ENCODE peak calls at places on chromosomes 11 and 22, in eight cellular contexts. R, S, W, Z, N, B, H and J are unnamed samples.

GRCh38 chr11:118918128-118918685 is 7.5 kb downstream of the BCL9L start:
- DNase-seq in R (peak; percentile 92), S (peak; percentile 87), W (peak; percentile 91), Z (no peak), N (no peak), B (peak; percentile 78), H (peak; percentile 75), J (peak; percentile 84)

GRCh38 chr11:75308116-75308515 is 43.3 kb downstream of the ARRB1 start:
- DNase-seq in R (no peak), S (no peak), W (no peak), Z (no peak), N (no peak), B (peak; percentile 65), H (peak; percentile 38), J (no peak)

GRCh38 chr11:20131744-20132666 is 28.3 kb downstream of the DBX1 start:
- DNase-seq in R (peak; percentile 70), S (peak; percentile 69), W (peak; percentile 55), Z (peak; percentile 85), N (peak; percentile 74), B (peak; percentile 68), H (peak; percentile 66), J (peak; percentile 78)

GRCh38 chr11:62433141-62433543 is 14.3 kb downstream of the SCGB1A1 start:
- DNase-seq in R (no peak), S (no peak), W (no peak), Z (no peak), N (no peak), B (no peak), H (no peak), J (no peak)

GRCh38 chr11:121236115-121237001 is 56.2 kb upstream of the SC5D start:
- DNase-seq in R (no peak), S (no peak), W (no peak), Z (no peak), N (no peak), B (no peak), H (no peak), J (no peak)

GRCh38 chr11:63478896-63479295 is 12.1 kb downstream of the PLAAT5 start:
- DNase-seq in R (peak; percentile 39), S (peak; percentile 61), W (peak; percentile 75), Z (peak; percentile 60), N (peak; percentile 71), B (peak; percentile 54), H (peak; percentile 60), J (peak; percentile 74)

GRCh38 chr22:36149464-36149863 is 11.1 kb downstream of the APOL3 start:
- DNase-seq in R (no peak), S (no peak), W (no peak), Z (no peak), N (no peak), B (no peak), H (no peak), J (no peak)

GRCh38 chr11:113715882-113716625 is 9.9 kb upstream of the TMPRSS5 start:
- DNase-seq in R (no peak), S (no peak), W (no peak), Z (no peak), N (no peak), B (no peak), H (no peak), J (no peak)

GRCh38 chr11:88174627-88175003 is 628 bp downstream of the RAB38 start:
- DNase-seq in R (peak; percentile 74), S (peak; percentile 60), W (peak; percentile 86), Z (no peak), N (peak; percentile 8), B (peak; percentile 73), H (peak; percentile 63), J (peak; percentile 86)

GRCh38 chr11:45093761-45094455 is 52.5 kb upstream of the PRDM11 start:
- DNase-seq in R (no peak), S (peak; percentile 5), W (no peak), Z (no peak), N (no peak), B (peak; percentile 16), H (no peak), J (peak; percentile 7)

GRCh38 chr11:16862733-16863132 is 124.3 kb downstream of the C11orf58 start:
- DNase-seq in R (no peak), S (no peak), W (no peak), Z (no peak), N (no peak), B (no peak), H (no peak), J (no peak)

GRCh38 chr11:128939591-128939990 is 3.1 kb downstream of the TP53AIP1 start:
- DNase-seq in R (no peak), S (no peak), W (peak; percentile 25), Z (no peak), N (no peak), B (no peak), H (no peak), J (no peak)

GRCh38 chr11:68692881-68693483 is 8.6 kb downstream of the GAL start:
- DNase-seq in R (no peak), S (no peak), W (no peak), Z (peak; percentile 43), N (no peak), B (no peak), H (no peak), J (no peak)

GRCh38 chr11:125674210-125674609 is 6.4 kb downstream of the ACRV1 start:
- DNase-seq in R (no peak), S (no peak), W (no peak), Z (no peak), N (no peak), B (no peak), H (no peak), J (no peak)

GRCh38 chr11:96096360-96096759 is 172.5 kb upstream of the MTMR2 start:
- DNase-seq in R (no peak), S (no peak), W (no peak), Z (no peak), N (no peak), B (no peak), H (no peak), J (no peak)

GRCh38 chr11:95991545-95991944 is 67.6 kb upstream of the MTMR2 start:
- DNase-seq in R (no peak), S (no peak), W (peak; percentile 80), Z (no peak), N (no peak), B (no peak), H (no peak), J (no peak)

GRCh38 chr11:7413961-7414728 is 71.2 kb upstream of the OLFML1 start:
- DNase-seq in R (no peak), S (no peak), W (no peak), Z (no peak), N (no peak), B (no peak), H (no peak), J (no peak)

GRCh38 chr11:28838741-28839140 is 730.6 kb downstream of the METTL15 start:
- DNase-seq in R (no peak), S (no peak), W (peak; percentile 84), Z (no peak), N (no peak), B (no peak), H (no peak), J (no peak)

GRCh38 chr22:20247608-20248171 is 20.4 kb downstream of the RTN4R start:
- DNase-seq in R (no peak), S (no peak), W (no peak), Z (no peak), N (no peak), B (no peak), H (no peak), J (no peak)

GRCh38 chr22:40690370-40690769 is 11.1 kb downstream of the MCHR1 start:
- DNase-seq in R (no peak), S (no peak), W (no peak), Z (no peak), N (no peak), B (no peak), H (no peak), J (no peak)

GRCh38 chr11:22920939-22921565 is 60.8 kb upstream of the CCDC179 start:
- DNase-seq in R (peak; percentile 8), S (no peak), W (peak; percentile 76), Z (no peak), N (peak; percentile 7), B (no peak), H (peak; percentile 42), J (peak; percentile 39)

GRCh38 chr11:2092956-2093412 is 46.2 kb downstream of the IGF2 start:
- DNase-seq in R (peak; percentile 71), S (no peak), W (peak; percentile 10), Z (no peak), N (no peak), B (peak; percentile 98), H (peak; percentile 96), J (no peak)

GRCh38 chr11:130631119-130631518 is 182.7 kb downstream of the ADAMTS15 start:
- DNase-seq in R (no peak), S (no peak), W (peak; percentile 95), Z (no peak), N (peak; percentile 31), B (no peak), H (no peak), J (no peak)

GRCh38 chr22:41917375-41917905 is 2.6 kb upstream of the SHISA8 start:
- DNase-seq in R (no peak), S (no peak), W (no peak), Z (no peak), N (no peak), B (no peak), H (no peak), J (no peak)

DNA sequence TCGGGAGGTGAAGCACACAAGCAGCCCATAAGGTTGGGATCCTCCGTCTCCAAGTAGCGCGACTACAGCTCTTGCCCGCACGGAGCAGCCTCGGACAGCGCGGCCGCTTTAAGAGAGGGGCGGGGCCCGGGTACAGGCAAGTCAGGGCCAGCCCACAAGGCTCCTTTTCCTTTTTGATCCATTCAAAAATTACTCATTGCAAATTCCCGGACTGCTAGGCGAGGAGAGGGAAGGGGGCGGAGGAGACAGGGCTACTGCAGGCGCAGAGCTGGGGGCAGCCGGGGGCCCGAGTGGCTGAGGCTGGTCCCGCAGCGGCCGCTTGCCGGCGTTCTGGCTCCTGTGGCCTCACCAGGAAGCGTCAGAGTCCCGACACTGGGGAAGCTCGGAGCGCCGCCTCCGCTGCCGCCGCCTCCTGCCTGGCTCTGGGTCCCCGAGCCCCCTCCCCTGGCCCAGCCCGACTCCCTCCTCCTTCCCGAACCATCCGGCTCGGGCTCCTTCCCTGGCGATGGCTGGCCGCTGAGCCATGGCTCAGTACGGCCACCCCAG is at the start of gene UBASH3B:
- DNase-seq in R (peak; percentile 81), S (peak; percentile 61), W (peak; percentile 89), Z (peak; percentile 81), N (peak; percentile 67), B (peak; percentile 77), H (peak; percentile 69), J (peak; percentile 72)
- TF ChIP-seq POLR2A in R (peak; percentile 47), S (peak; percentile 30), W (peak; percentile 96), Z (no peak), N (peak; percentile 77), B (no peak), H (peak; percentile 65), J (no peak)

GRCh38 chr11:3157381-3158130 is 7.6 kb downstream of the OSBPL5 start:
- DNase-seq in R (no peak), S (no peak), W (no peak), Z (no peak), N (no peak), B (no peak), H (no peak), J (no peak)
- TF ChIP-seq POLR2A in R (no peak), S (no peak), W (no peak), Z (no peak), N (no peak), B (no peak), H (no peak), J (no peak)

GRCh38 chr11:111456859-111457730 is 55.1 kb downstream of the BTG4 start:
- DNase-seq in R (no peak), S (no peak), W (no peak), Z (no peak), N (no peak), B (no peak), H (no peak), J (no peak)
- TF ChIP-seq POLR2A in R (no peak), S (no peak), W (no peak), Z (no peak), N (no peak), B (no peak), H (no peak), J (no peak)

GRCh38 chr22:37805878-37806277 is 1.9 kb upstream of the GCAT start:
- DNase-seq in R (no peak), S (no peak), W (no peak), Z (no peak), N (no peak), B (no peak), H (no peak), J (no peak)
- TF ChIP-seq POLR2A in R (no peak), S (no peak), W (no peak), Z (no peak), N (no peak), B (no peak), H (no peak), J (no peak)